ENCODE peak calls at places on chromosome 1, in ten cellular contexts. One of them, this sample, is unnamed.

GRCh38 chr1:213337025-213337678 is 286.1 kb downstream of the RPS6KC1 start:
- DNase-seq in AG09309: no peak
- DNase-seq in GM13977: no peak
- DNase-seq in RWPE2: no peak
- DNase-seq in CD8-positive, alpha-beta T cell: no peak
- DNase-seq in upper lobe of right lung: no peak
- DNase-seq in endothelial cell: no peak
- DNase-seq in cardiac fibroblast: no peak
- DNase-seq in lower lobe of right lung: no peak
- DNase-seq in neural crest cell: no peak
- DNase-seq in this sample: no peak

GRCh38 chr1:76303348-76303712 is 228.8 kb downstream of the ST6GALNAC3 start:
- DNase-seq in AG09309: no peak
- DNase-seq in GM13977: no peak
- DNase-seq in RWPE2: no peak
- DNase-seq in CD8-positive, alpha-beta T cell: no peak
- DNase-seq in upper lobe of right lung: no peak
- DNase-seq in endothelial cell: no peak
- DNase-seq in cardiac fibroblast: no peak
- DNase-seq in lower lobe of right lung: no peak
- DNase-seq in neural crest cell: no peak
- DNase-seq in this sample: no peak

GRCh38 chr1:71222668-71223067 is 141.8 kb upstream of the ZRANB2 start:
- DNase-seq in AG09309: no peak
- DNase-seq in GM13977: no peak
- DNase-seq in RWPE2: no peak
- DNase-seq in CD8-positive, alpha-beta T cell: no peak
- DNase-seq in upper lobe of right lung: no peak
- DNase-seq in endothelial cell: no peak
- DNase-seq in cardiac fibroblast: no peak
- DNase-seq in lower lobe of right lung: no peak
- DNase-seq in neural crest cell: no peak
- DNase-seq in this sample: no peak

GRCh38 chr1:246632584-246633168 is 66.4 kb downstream of the CNST start:
- DNase-seq in AG09309: peak; percentile 90
- DNase-seq in GM13977: no peak
- DNase-seq in RWPE2: no peak
- DNase-seq in CD8-positive, alpha-beta T cell: no peak
- DNase-seq in upper lobe of right lung: no peak
- DNase-seq in endothelial cell: no peak
- DNase-seq in cardiac fibroblast: peak; percentile 44
- DNase-seq in lower lobe of right lung: no peak
- DNase-seq in neural crest cell: no peak
- DNase-seq in this sample: no peak

GRCh38 chr1:231515748-231516147 is 12.7 kb upstream of the TSNAX start:
- DNase-seq in AG09309: no peak
- DNase-seq in GM13977: no peak
- DNase-seq in RWPE2: no peak
- DNase-seq in CD8-positive, alpha-beta T cell: no peak
- DNase-seq in upper lobe of right lung: no peak
- DNase-seq in endothelial cell: no peak
- DNase-seq in cardiac fibroblast: no peak
- DNase-seq in lower lobe of right lung: no peak
- DNase-seq in neural crest cell: no peak
- DNase-seq in this sample: no peak

GRCh38 chr1:156104065-156104810 is 10.3 kb upstream of the LMNA start:
- DNase-seq in AG09309: peak; percentile 74
- DNase-seq in GM13977: peak; percentile 66
- DNase-seq in RWPE2: peak; percentile 93
- DNase-seq in CD8-positive, alpha-beta T cell: peak; percentile 50
- DNase-seq in upper lobe of right lung: peak; percentile 85
- DNase-seq in endothelial cell: peak; percentile 37
- DNase-seq in cardiac fibroblast: peak; percentile 96
- DNase-seq in lower lobe of right lung: peak; percentile 85
- DNase-seq in neural crest cell: no peak
- DNase-seq in this sample: no peak

GRCh38 chr1:110879758-110880606 is 7.0 kb downstream of the CD53 start:
- DNase-seq in AG09309: no peak
- DNase-seq in GM13977: peak; percentile 25
- DNase-seq in RWPE2: no peak
- DNase-seq in CD8-positive, alpha-beta T cell: no peak
- DNase-seq in upper lobe of right lung: no peak
- DNase-seq in endothelial cell: no peak
- DNase-seq in cardiac fibroblast: no peak
- DNase-seq in lower lobe of right lung: no peak
- DNase-seq in neural crest cell: no peak
- DNase-seq in this sample: no peak

GRCh38 chr1:63662846-63663245 is 69.6 kb downstream of the PGM1 start:
- DNase-seq in AG09309: no peak
- DNase-seq in GM13977: no peak
- DNase-seq in RWPE2: peak; percentile 96
- DNase-seq in CD8-positive, alpha-beta T cell: no peak
- DNase-seq in upper lobe of right lung: no peak
- DNase-seq in endothelial cell: no peak
- DNase-seq in cardiac fibroblast: peak; percentile 21
- DNase-seq in lower lobe of right lung: no peak
- DNase-seq in neural crest cell: no peak
- DNase-seq in this sample: no peak

GRCh38 chr1:26469558-26469957 is 2.7 kb upstream of the HMGN2 start:
- DNase-seq in AG09309: no peak
- DNase-seq in GM13977: no peak
- DNase-seq in RWPE2: no peak
- DNase-seq in CD8-positive, alpha-beta T cell: no peak
- DNase-seq in upper lobe of right lung: no peak
- DNase-seq in endothelial cell: no peak
- DNase-seq in cardiac fibroblast: no peak
- DNase-seq in lower lobe of right lung: no peak
- DNase-seq in neural crest cell: no peak
- DNase-seq in this sample: no peak

GRCh38 chr1:44553771-44554170 is 120.5 kb downstream of the TMEM53 start:
- DNase-seq in AG09309: peak; percentile 14
- DNase-seq in GM13977: no peak
- DNase-seq in RWPE2: no peak
- DNase-seq in CD8-positive, alpha-beta T cell: no peak
- DNase-seq in upper lobe of right lung: no peak
- DNase-seq in endothelial cell: no peak
- DNase-seq in cardiac fibroblast: peak; percentile 48
- DNase-seq in lower lobe of right lung: no peak
- DNase-seq in neural crest cell: no peak
- DNase-seq in this sample: no peak

GRCh38 chr1:157170677-157171515 is 32.7 kb upstream of the ETV3 start:
- DNase-seq in AG09309: no peak
- DNase-seq in GM13977: no peak
- DNase-seq in RWPE2: no peak
- DNase-seq in CD8-positive, alpha-beta T cell: no peak
- DNase-seq in upper lobe of right lung: peak; percentile 80
- DNase-seq in endothelial cell: peak; percentile 70
- DNase-seq in cardiac fibroblast: peak; percentile 17
- DNase-seq in lower lobe of right lung: peak; percentile 67
- DNase-seq in neural crest cell: peak; percentile 69
- DNase-seq in this sample: no peak

GRCh38 chr1:158147396-158148353 is 33.0 kb upstream of the CD1D start:
- DNase-seq in AG09309: no peak
- DNase-seq in GM13977: no peak
- DNase-seq in RWPE2: no peak
- DNase-seq in CD8-positive, alpha-beta T cell: no peak
- DNase-seq in upper lobe of right lung: no peak
- DNase-seq in endothelial cell: no peak
- DNase-seq in cardiac fibroblast: no peak
- DNase-seq in lower lobe of right lung: no peak
- DNase-seq in neural crest cell: no peak
- DNase-seq in this sample: no peak

GRCh38 chr1:214566158-214567104 is 15.0 kb upstream of the PTPN14 start:
- DNase-seq in AG09309: no peak
- DNase-seq in GM13977: no peak
- DNase-seq in RWPE2: peak; percentile 75
- DNase-seq in CD8-positive, alpha-beta T cell: no peak
- DNase-seq in upper lobe of right lung: no peak
- DNase-seq in endothelial cell: no peak
- DNase-seq in cardiac fibroblast: peak; percentile 50
- DNase-seq in lower lobe of right lung: no peak
- DNase-seq in neural crest cell: no peak
- DNase-seq in this sample: no peak

GRCh38 chr1:221327954-221328353 is 413.9 kb downstream of the DUSP10 start:
- DNase-seq in AG09309: no peak
- DNase-seq in GM13977: no peak
- DNase-seq in RWPE2: no peak
- DNase-seq in CD8-positive, alpha-beta T cell: no peak
- DNase-seq in upper lobe of right lung: no peak
- DNase-seq in endothelial cell: no peak
- DNase-seq in cardiac fibroblast: peak; percentile 3
- DNase-seq in lower lobe of right lung: no peak
- DNase-seq in neural crest cell: no peak
- DNase-seq in this sample: no peak

GRCh38 chr1:162213281-162213909 is 143.9 kb downstream of the NOS1AP start:
- DNase-seq in AG09309: no peak
- DNase-seq in GM13977: no peak
- DNase-seq in RWPE2: no peak
- DNase-seq in CD8-positive, alpha-beta T cell: no peak
- DNase-seq in upper lobe of right lung: peak; percentile 73
- DNase-seq in endothelial cell: no peak
- DNase-seq in cardiac fibroblast: peak; percentile 81
- DNase-seq in lower lobe of right lung: peak; percentile 67
- DNase-seq in neural crest cell: no peak
- DNase-seq in this sample: no peak

GRCh38 chr1:185895208-185895900 is 161.2 kb downstream of the HMCN1 start:
- DNase-seq in AG09309: no peak
- DNase-seq in GM13977: no peak
- DNase-seq in RWPE2: no peak
- DNase-seq in CD8-positive, alpha-beta T cell: no peak
- DNase-seq in upper lobe of right lung: no peak
- DNase-seq in endothelial cell: no peak
- DNase-seq in cardiac fibroblast: peak; percentile 38
- DNase-seq in lower lobe of right lung: no peak
- DNase-seq in neural crest cell: no peak
- DNase-seq in this sample: no peak

GRCh38 chr1:36081926-36082485 is 1.9 kb upstream of the TEKT2 start:
- DNase-seq in AG09309: no peak
- DNase-seq in GM13977: no peak
- DNase-seq in RWPE2: no peak
- DNase-seq in CD8-positive, alpha-beta T cell: no peak
- DNase-seq in upper lobe of right lung: no peak
- DNase-seq in endothelial cell: no peak
- DNase-seq in cardiac fibroblast: no peak
- DNase-seq in lower lobe of right lung: no peak
- DNase-seq in neural crest cell: no peak
- DNase-seq in this sample: no peak
- TF ChIP-seq CTCF in AG09309: no peak
- TF ChIP-seq CTCF in GM13977: no peak
- TF ChIP-seq CTCF in RWPE2: no peak
- TF ChIP-seq CTCF in CD8-positive, alpha-beta T cell: no peak
- TF ChIP-seq CTCF in upper lobe of right lung: no peak
- TF ChIP-seq CTCF in endothelial cell: no peak
- TF ChIP-seq CTCF in cardiac fibroblast: no peak
- TF ChIP-seq CTCF in lower lobe of right lung: no peak
- TF ChIP-seq CTCF in neural crest cell: no peak
- TF ChIP-seq CTCF in this sample: no peak

DNA sequence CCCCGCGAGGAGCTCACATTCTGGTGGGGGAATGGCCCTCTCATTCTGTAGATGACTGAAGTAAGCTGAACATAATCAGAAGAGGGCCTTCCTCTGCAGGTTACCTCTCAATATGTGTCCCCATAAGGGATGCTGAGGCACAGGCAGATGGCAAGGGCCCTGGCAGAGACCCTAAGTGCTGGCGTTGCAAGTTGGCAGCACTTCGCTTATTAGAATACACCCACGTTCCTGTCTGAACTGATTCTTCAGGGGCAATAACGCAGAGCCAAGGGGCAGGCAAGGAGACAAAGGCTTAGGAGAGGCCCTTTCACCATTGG is 56.6 kb downstream of the GLIS1 start:
- DNase-seq in AG09309: no peak
- DNase-seq in GM13977: no peak
- DNase-seq in RWPE2: no peak
- DNase-seq in CD8-positive, alpha-beta T cell: no peak
- DNase-seq in upper lobe of right lung: no peak
- DNase-seq in endothelial cell: no peak
- DNase-seq in cardiac fibroblast: no peak
- DNase-seq in lower lobe of right lung: no peak
- DNase-seq in neural crest cell: no peak
- DNase-seq in this sample: no peak
- TF ChIP-seq CTCF in AG09309: no peak
- TF ChIP-seq CTCF in GM13977: no peak
- TF ChIP-seq CTCF in RWPE2: peak; percentile 45
- TF ChIP-seq CTCF in CD8-positive, alpha-beta T cell: no peak
- TF ChIP-seq CTCF in upper lobe of right lung: no peak
- TF ChIP-seq CTCF in endothelial cell: no peak
- TF ChIP-seq CTCF in cardiac fibroblast: no peak
- TF ChIP-seq CTCF in lower lobe of right lung: no peak
- TF ChIP-seq CTCF in neural crest cell: no peak
- TF ChIP-seq CTCF in this sample: peak; percentile 47

DNA sequence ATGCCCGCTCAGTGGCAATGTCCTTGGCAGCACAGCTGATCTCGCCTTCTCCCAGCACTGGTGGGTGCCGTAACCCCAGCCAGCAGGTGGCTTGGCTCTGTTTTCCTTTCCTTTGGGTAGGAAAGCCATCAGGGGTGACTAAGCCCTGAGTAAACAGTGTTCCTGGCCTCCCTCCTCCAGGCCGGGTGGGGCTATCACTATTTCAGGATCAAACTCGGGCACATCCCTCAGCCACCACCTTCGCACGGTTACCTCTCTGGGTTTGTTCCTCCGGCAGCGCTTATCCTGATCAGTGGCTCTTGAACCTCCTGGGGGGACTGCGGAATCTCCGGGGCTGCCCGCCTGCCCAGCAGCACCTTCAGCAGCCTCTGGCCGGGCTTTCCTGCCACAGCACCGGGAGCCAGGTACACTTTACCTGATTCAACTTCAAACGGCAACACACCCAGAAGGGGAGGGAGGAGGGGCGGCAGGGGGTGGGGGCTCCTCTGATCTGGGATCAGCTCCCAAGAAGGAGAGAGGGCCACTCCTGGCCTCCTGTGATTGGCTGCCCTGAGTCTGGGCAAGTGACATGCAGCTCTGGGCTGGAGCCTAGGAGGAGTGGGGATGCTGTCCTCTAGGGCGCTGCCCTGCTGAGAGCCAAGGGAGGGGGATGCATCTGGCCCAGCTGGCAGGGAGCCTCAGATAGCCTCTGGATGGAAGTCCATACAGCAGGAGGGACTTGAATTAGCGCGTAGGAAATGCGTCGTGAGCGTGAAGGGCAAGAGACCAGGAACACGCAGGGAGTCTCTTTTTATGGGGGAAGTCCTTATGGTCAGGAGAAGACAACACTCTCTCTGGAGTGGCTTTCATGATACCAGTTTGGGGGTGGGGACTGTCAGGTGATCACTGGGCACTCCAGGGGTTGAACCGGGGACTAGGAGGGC is at the start of gene ASCL5:
- DNase-seq in AG09309: no peak
- DNase-seq in GM13977: no peak
- DNase-seq in RWPE2: no peak
- DNase-seq in CD8-positive, alpha-beta T cell: no peak
- DNase-seq in upper lobe of right lung: peak; percentile 70
- DNase-seq in endothelial cell: no peak
- DNase-seq in cardiac fibroblast: no peak
- DNase-seq in lower lobe of right lung: no peak
- DNase-seq in neural crest cell: no peak
- DNase-seq in this sample: no peak
- TF ChIP-seq CTCF in AG09309: no peak
- TF ChIP-seq CTCF in GM13977: no peak
- TF ChIP-seq CTCF in RWPE2: peak; percentile 30
- TF ChIP-seq CTCF in CD8-positive, alpha-beta T cell: no peak
- TF ChIP-seq CTCF in upper lobe of right lung: no peak
- TF ChIP-seq CTCF in endothelial cell: no peak
- TF ChIP-seq CTCF in cardiac fibroblast: peak; percentile 34
- TF ChIP-seq CTCF in lower lobe of right lung: no peak
- TF ChIP-seq CTCF in neural crest cell: no peak
- TF ChIP-seq CTCF in this sample: no peak

GRCh38 chr1:2543543-2544092 is 12.6 kb upstream of the TNFRSF14 start:
- DNase-seq in AG09309: no peak
- DNase-seq in GM13977: no peak
- DNase-seq in RWPE2: no peak
- DNase-seq in CD8-positive, alpha-beta T cell: no peak
- DNase-seq in upper lobe of right lung: no peak
- DNase-seq in endothelial cell: no peak
- DNase-seq in cardiac fibroblast: no peak
- DNase-seq in lower lobe of right lung: no peak
- DNase-seq in neural crest cell: peak; percentile 61
- DNase-seq in this sample: no peak
- TF ChIP-seq CTCF in AG09309: no peak
- TF ChIP-seq CTCF in GM13977: no peak
- TF ChIP-seq CTCF in RWPE2: no peak
- TF ChIP-seq CTCF in CD8-positive, alpha-beta T cell: no peak
- TF ChIP-seq CTCF in upper lobe of right lung: no peak
- TF ChIP-seq CTCF in endothelial cell: no peak
- TF ChIP-seq CTCF in cardiac fibroblast: no peak
- TF ChIP-seq CTCF in lower lobe of right lung: no peak
- TF ChIP-seq CTCF in neural crest cell: no peak
- TF ChIP-seq CTCF in this sample: no peak

This sample was measured in chondrocyte.